ENCODE peak calls at places on chromosomes 1 and 21, in five cellular contexts. U is cardiac muscle cell; Z is heart right ventricle; H is heart left ventricle; F is CD4-positive, CD25-positive, alpha-beta regulatory T cell. W is an unnamed sample.

GRCh38 chr1:64856564-64856963 is 109.8 kb downstream of the JAK1 start:
- DNase-seq in Z (no peak), H (no peak), F (no peak), U (no peak), W (no peak)

GRCh38 chr1:178530037-178530402 is 17.1 kb downstream of the TEX35 start:
- DNase-seq in H (no peak), F (no peak), U (no peak), Z (peak), W (no peak)

GRCh38 chr1:192732787-192733186 is 76.1 kb upstream of the RGS2 start:
- DNase-seq in U (no peak), F (peak), H (no peak), Z (no peak), W (peak)

GRCh38 chr1:91778964-91779363 is 107.0 kb downstream of the TGFBR3 start:
- DNase-seq in H (no peak), F (no peak), U (no peak), Z (no peak), W (no peak)

GRCh38 chr1:8587784-8588183 is 229.7 kb downstream of the RERE start:
- DNase-seq in Z (no peak), F (no peak), U (no peak), H (no peak), W (no peak)

GRCh38 chr1:54571326-54571725 is 23.3 kb downstream of the ACOT11 start:
- DNase-seq in Z (no peak), U (no peak), F (no peak), H (no peak), W (no peak)

GRCh38 chr1:51899022-51899421 is 20.5 kb upstream of the NRDC start:
- DNase-seq in U (no peak), F (no peak), H (no peak), Z (no peak), W (no peak)

GRCh38 chr1:110407260-110408210 is at the start of gene LAMTOR5:
- DNase-seq in F (peak), U (peak), Z (peak), H (peak), W (peak)

GRCh38 chr21:45920824-45921600 is 60.6 kb upstream of the COL6A1 start:
- DNase-seq in H (no peak), U (no peak), Z (no peak), F (no peak), W (no peak)

GRCh38 chr1:7915826-7916225 is 24.8 kb downstream of the TNFRSF9 start:
- DNase-seq in U (no peak), F (peak), H (no peak), Z (no peak), W (no peak)

GRCh38 chr1:109181085-109181806 is 32.5 kb upstream of the SARS1 start:
- DNase-seq in Z (no peak), U (no peak), F (no peak), H (no peak), W (no peak)

GRCh38 chr1:35660581-35661473 is 19.5 kb upstream of the PSMB2 start:
- DNase-seq in H (no peak), Z (no peak), U (peak), F (no peak), W (no peak)

GRCh38 chr1:241532864-241533263 is 686 bp downstream of the KMO start:
- DNase-seq in U (no peak), H (no peak), F (no peak), Z (no peak), W (no peak)

GRCh38 chr1:1759456-1760344 is 18.6 kb downstream of the NADK start:
- DNase-seq in H (no peak), F (no peak), Z (no peak), U (no peak), W (no peak)

GRCh38 chr1:26537951-26538352 is 8.4 kb downstream of the RPS6KA1 start:
- DNase-seq in F (peak), U (no peak), Z (no peak), H (no peak), W (no peak)

GRCh38 chr1:26799479-26800133 is 11.9 kb downstream of the PIGV start:
- DNase-seq in U (no peak), F (no peak), Z (peak), H (peak), W (no peak)

GRCh38 chr1:7252411-7253117 is 467.3 kb downstream of the CAMTA1 start:
- DNase-seq in H (no peak), Z (no peak), F (no peak), U (no peak), W (no peak)

GRCh38 chr1:5858844-5859407 is 133.3 kb downstream of the NPHP4 start:
- DNase-seq in Z (no peak), U (no peak), F (no peak), H (no peak), W (no peak)

GRCh38 chr1:2275796-2276536 is 47.8 kb downstream of the SKI start:
- DNase-seq in U (no peak), H (no peak), Z (peak), F (no peak), W (no peak)

GRCh38 chr1:94823116-94823515 is 3.0 kb downstream of the SLC44A3 start:
- DNase-seq in F (no peak), H (no peak), U (no peak), Z (no peak), W (no peak)

GRCh38 chr1:93338426-93338825 is 7.3 kb upstream of the DR1 start:
- DNase-seq in Z (no peak), F (no peak), H (no peak), U (no peak), W (no peak)

GRCh38 chr21:17903929-17904639 is 84.9 kb upstream of the C21orf91 start:
- DNase-seq in H (no peak), U (no peak), Z (no peak), F (no peak), W (no peak)

GRCh38 chr1:182784556-182785171 is 4.9 kb upstream of the NPL start:
- DNase-seq in F (peak), H (no peak), U (peak), Z (no peak), W (peak)

GRCh38 chr1:150484431-150484830 is 2.8 kb upstream of the TARS2 start:
- DNase-seq in U (peak), H (no peak), Z (no peak), F (no peak), W (no peak)

GRCh38 chr1:85366391-85366790 is 90.0 kb upstream of the BCL10 start:
- DNase-seq in H (no peak), F (no peak), Z (no peak), U (no peak), W (no peak)

GRCh38 chr1:168112673-168113305 is 23.9 kb downstream of the GPR161 start:
- DNase-seq in U (peak), H (no peak), Z (peak), F (peak), W (no peak)

GRCh38 chr1:200376521-200376920 is 33.3 kb downstream of the ZNF281 start:
- DNase-seq in H (no peak), F (no peak), U (no peak), Z (no peak), W (no peak)

GRCh38 chr1:30694248-30695175 is 28.9 kb downstream of the MATN1 start:
- DNase-seq in Z (no peak), U (no peak), H (no peak), F (no peak), W (no peak)

GRCh38 chr1:210678306-210678705 is 349.6 kb downstream of the HHAT start:
- DNase-seq in H (no peak), U (no peak), F (no peak), Z (no peak), W (no peak)

GRCh38 chr1:110523011-110523410 is 4.0 kb upstream of the KCNA10 start:
- DNase-seq in Z (no peak), H (no peak), U (no peak), F (no peak), W (no peak)

GRCh38 chr1:68231627-68232303 is 558 bp downstream of the WLS start:
- DNase-seq in Z (peak), H (peak), F (no peak), U (peak), W (no peak)

DNA sequence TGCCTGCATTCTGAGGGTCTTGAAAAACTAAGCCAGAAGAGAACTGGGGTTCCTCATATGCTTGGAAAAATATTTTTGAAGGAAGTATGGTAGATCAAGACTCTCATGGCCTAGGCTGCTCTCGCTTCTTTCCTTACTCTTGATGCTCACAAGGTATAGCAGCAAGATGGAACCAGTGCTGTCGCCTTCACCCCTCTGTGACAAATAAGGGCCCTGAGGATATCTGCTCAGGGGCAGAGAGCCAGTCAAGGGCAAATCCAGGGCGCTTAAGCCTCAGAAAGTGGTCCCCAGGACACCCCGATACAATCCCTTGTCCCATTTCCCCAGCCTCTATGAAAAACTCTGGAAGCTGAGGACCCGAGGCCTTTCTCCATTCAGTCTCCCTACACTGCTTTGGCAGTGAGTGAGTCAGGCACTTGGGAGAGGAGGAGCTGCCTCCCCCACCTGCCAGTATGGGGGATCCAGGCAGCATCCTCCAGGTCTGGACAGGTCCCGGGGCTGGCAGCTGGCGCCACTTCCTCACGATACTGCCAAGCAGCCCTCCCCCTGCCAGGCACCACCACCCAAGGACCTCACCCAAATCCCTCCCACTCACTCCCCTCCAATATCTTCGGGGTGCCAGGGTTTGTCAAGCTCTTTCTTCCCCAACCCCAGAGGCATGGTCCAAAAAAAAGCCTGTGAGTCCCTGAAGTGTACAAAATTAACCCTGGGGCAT is 1.3 kb downstream of the IGSF9 start:
- DNase-seq in Z (no peak), H (no peak), U (no peak), F (no peak), W (no peak)
- H3K4me3 ChIP-seq in Z (no peak), H (no peak), U (no peak), F (no peak), W (no peak)

DNA sequence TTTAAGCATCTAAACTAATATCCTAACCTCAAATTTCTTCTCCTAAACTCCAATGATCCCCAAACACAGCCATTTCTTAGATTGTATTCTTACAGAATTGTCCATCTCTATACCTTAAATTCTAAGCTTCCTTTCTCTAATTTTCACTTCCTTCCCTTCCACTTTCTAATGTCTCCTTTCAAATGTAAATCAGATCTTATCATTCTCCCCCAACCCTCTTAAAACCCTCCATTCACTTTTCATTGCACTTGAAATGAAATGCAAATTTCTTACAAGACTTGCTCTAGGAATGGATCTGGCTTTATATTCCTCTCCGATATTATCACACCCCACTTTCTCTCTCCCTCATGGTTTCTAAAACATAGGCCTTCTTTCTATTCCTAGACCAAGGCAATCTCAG is 534.6 kb downstream of the LMO4 start:
- DNase-seq in U (no peak), H (no peak), Z (no peak), F (no peak), W (no peak)
- H3K27ac ChIP-seq in U (no peak), H (no peak), Z (no peak), F (no peak), W (no peak)

GRCh38 chr1:203490607-203491006 is 3.3 kb upstream of the OPTC start:
- DNase-seq in H (no peak), U (no peak), Z (no peak), F (no peak), W (no peak)

GRCh38 chr1:203491664-203492485 is 2.1 kb upstream of the OPTC start:
- DNase-seq in H (no peak), Z (no peak), F (no peak), U (no peak), W (no peak)

GRCh38 chr1:203481186-203481585 is 5.6 kb downstream of the PRELP start:
- DNase-seq in F (no peak), U (no peak), H (no peak), Z (no peak), W (no peak)

GRCh38 chr1:203488539-203488938 is 5.4 kb upstream of the OPTC start:
- DNase-seq in U (no peak), Z (no peak), F (no peak), H (no peak), W (no peak)

DNA sequence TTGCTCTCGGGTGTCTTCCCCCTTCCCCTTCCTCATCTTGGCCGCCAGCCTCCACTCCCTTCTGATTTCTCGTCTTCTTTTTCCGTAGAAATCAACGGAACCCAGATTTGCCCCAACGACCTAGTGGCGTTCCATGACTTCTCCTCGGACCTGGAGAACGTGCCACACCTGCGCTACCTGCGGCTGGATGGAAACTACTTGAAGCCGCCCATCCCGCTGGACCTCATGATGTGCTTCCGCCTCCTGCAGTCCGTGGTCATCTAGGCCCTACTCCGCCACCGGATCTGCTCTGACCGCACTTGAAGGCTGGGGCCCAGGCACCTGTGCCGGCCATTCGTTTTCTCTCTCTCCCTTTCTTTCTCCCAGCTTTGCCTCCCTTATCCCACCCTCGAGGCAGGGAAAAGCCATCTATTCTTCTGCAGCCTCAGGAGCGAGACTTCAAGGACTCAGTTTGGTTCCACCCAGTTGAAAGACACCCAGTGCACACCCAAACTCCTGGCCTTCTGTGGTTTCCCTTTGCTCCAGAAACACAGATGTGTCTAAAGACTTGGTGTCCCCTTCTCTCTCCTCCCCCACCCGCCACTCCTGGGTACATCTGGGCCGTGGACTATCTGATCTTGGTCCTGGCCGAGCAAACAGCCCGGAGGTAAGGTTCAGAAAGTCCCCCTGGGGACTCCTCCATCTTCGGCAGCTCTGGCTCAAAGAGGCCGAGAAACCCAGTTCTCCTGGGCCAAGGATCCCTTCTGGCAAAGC is 7.2 kb upstream of the OPTC start:
- DNase-seq in F (no peak), H (no peak), U (no peak), Z (no peak), W (no peak)
- H3K4me3 ChIP-seq in F (no peak), H (peak), U (no peak), Z (no peak), W (no peak)

GRCh38 chr1:24119489-24119858 is 7.5 kb upstream of the MYOM3 start:
- DNase-seq in F (no peak), H (no peak), U (no peak), Z (no peak), W (no peak)
- H3K27ac ChIP-seq in F (no peak), H (peak), U (no peak), Z (peak), W (no peak)

DNA sequence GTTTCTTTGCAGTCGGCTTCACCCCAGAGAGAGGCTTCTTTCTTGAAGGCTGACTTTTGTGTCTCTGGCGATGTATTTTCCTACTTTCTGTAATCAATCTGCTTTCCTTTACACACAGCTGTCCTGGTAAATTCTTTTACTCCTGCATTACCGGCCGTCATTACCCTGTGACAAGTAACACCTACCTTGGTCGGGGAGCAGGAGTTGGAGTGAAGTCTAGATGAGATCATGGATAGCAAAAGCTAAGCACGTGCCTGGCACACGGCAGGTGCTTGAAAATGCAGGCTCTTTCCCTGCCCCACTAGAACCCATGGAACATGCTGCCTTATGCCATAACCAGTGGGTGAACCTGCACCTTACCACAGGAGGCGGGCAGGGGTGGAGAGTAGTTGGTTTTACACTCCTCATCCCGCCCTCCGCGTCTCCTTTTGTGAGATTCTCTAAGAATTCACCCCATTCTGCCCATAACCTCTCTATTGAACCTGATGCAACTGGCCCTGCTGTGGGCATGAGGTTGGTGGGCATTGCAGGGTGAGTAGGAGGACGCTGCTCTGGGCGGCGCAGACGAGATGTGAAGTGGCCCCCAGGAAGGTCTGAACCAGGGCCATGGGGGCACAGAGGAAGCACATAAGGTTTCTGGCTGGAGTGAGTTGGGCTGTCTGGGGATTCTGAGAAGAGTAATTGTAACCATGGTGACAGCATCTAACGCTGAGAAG is 8.7 kb downstream of the PADI1 start:
- DNase-seq in F (no peak), H (no peak), U (no peak), Z (no peak), W (no peak)
- H3K4me3 ChIP-seq in F (no peak), H (no peak), U (no peak), Z (no peak), W (no peak)

GRCh38 chr21:43207868-43208267 is 39.1 kb downstream of the CRYAA start:
- DNase-seq in F (no peak), U (no peak), Z (no peak), H (peak), W (no peak)

GRCh38 chr21:43210454-43211084 is 41.8 kb downstream of the CRYAA start:
- DNase-seq in F (no peak), H (peak), U (no peak), Z (no peak), W (no peak)

GRCh38 chr21:43207043-43207315 is 38.2 kb downstream of the CRYAA start:
- DNase-seq in H (no peak), U (no peak), Z (no peak), F (no peak), W (no peak)

GRCh38 chr21:43209575-43210453 is 41.0 kb downstream of the CRYAA start:
- DNase-seq in H (peak), Z (no peak), F (no peak), U (no peak), W (no peak)

GRCh38 chr21:43208561-43209332 is 39.9 kb downstream of the CRYAA start:
- DNase-seq in U (no peak), H (peak), F (no peak), Z (no peak), W (no peak)
- H3K27ac ChIP-seq in U (no peak), H (no peak), F (no peak), Z (no peak), W (no peak)

DNA sequence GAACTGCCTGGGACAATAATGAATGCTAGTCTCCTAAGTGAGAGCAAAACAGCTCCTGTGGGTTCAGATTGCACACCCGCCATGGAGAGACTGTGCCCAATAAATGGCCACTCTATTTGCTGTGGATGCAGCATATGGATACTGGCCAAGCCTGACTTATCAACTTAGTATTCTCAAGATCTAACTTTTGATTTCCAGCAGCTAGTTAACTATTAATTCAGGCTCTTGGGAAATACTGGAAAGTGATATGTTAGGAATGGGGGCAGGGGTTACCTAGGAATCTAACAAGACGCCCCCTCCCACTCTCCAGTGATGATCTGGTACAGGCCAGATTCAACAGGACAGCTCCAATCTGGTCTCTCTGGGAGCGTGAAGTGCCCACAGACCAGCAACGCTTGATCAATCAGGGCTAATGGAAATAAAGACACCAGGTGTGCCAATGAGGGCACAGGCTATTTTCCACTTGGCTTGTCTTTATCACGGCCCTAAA is 123.6 kb upstream of the IFFO2 start:
- DNase-seq in H (no peak), U (no peak), F (no peak), Z (no peak), W (no peak)
- H3K4me3 ChIP-seq in H (no peak), U (no peak), F (no peak), Z (no peak), W (no peak)